ENCODE peak calls at places on chromosomes 12 and 14, in seven cellular contexts. S is heart right ventricle, J is left ventricle myocardium inferior, U is sigmoid colon, V is HCT116, G is astrocyte, H is body of pancreas. L is an unnamed sample.
A peak's percentile ranks its signal among the peaks of the same experiment; 100 is the strongest.

GRCh38 chr12:74185360-74185759 is 352.3 kb upstream of the ATXN7L3B start:
- DNase-seq in S (no peak), J (no peak), U (no peak), V (no peak), G (no peak), H (no peak), L (no peak)

GRCh38 chr12:11653215-11653753 is 3.8 kb downstream of the ETV6 start:
- DNase-seq in S (no peak), J (no peak), U (no peak), V (no peak), G (no peak), H (no peak), L (no peak)

GRCh38 chr14:91116913-91117588 is 3.2 kb downstream of the DGLUCY start:
- DNase-seq in S (no peak), J (no peak), U (no peak), V (no peak), G (peak; percentile 13), H (no peak), L (no peak)

GRCh38 chr14:73344304-73344703 is 107.0 kb downstream of the PAPLN start:
- DNase-seq in S (no peak), J (no peak), U (no peak), V (no peak), G (no peak), H (no peak), L (no peak)

GRCh38 chr14:77491056-77491455 is 7.6 kb downstream of the ISM2 start:
- DNase-seq in S (no peak), J (no peak), U (peak; percentile 12), V (no peak), G (no peak), H (no peak), L (no peak)

GRCh38 chr12:100986595-100987547 is 192.3 kb downstream of the ANO4 start:
- DNase-seq in S (no peak), J (no peak), U (no peak), V (no peak), G (peak; percentile 81), H (no peak), L (no peak)

GRCh38 chr14:73943083-73943482 is 6.8 kb downstream of the FAM161B start:
- DNase-seq in S (no peak), J (no peak), U (no peak), V (no peak), G (peak; percentile 3), H (no peak), L (no peak)

GRCh38 chr14:101556131-101556530 is 5.2 kb upstream of the DIO3 start:
- DNase-seq in S (no peak), J (no peak), U (no peak), V (no peak), G (no peak), H (no peak), L (peak; percentile 44)

GRCh38 chr14:102928412-102929348 is 6.2 kb downstream of the AMN start:
- DNase-seq in S (peak; percentile 63), J (peak; percentile 58), U (no peak), V (peak; percentile 52), G (peak; percentile 10), H (peak; percentile 66), L (peak; percentile 97)

GRCh38 chr12:44317651-44318126 is 481.8 kb downstream of the TMEM117 start:
- DNase-seq in S (no peak), J (no peak), U (no peak), V (peak; percentile 15), G (peak; percentile 18), H (no peak), L (no peak)

GRCh38 chr14:61493239-61493638 is 171.9 kb downstream of the PRKCH start:
- DNase-seq in S (no peak), J (no peak), U (no peak), V (no peak), G (peak; percentile 96), H (no peak), L (no peak)

GRCh38 chr12:88471641-88472040 is 108.6 kb downstream of the KITLG start:
- DNase-seq in S (no peak), J (no peak), U (peak; percentile 64), V (peak; percentile 45), G (peak; percentile 93), H (no peak), L (no peak)

GRCh38 chr12:100573499-100574261 is at the start of gene GAS2L3:
- DNase-seq in S (peak; percentile 91), J (peak; percentile 91), U (peak; percentile 92), V (peak; percentile 65), G (peak; percentile 66), H (peak; percentile 90), L (peak; percentile 94)

GRCh38 chr14:67541448-67542387 is 8.6 kb downstream of the PLEKHH1 start:
- DNase-seq in S (no peak), J (no peak), U (peak; percentile 30), V (no peak), G (no peak), H (peak; percentile 76), L (peak; percentile 86)

GRCh38 chr14:98093111-98093510 is 1178.9 kb downstream of the BCL11B start:
- DNase-seq in S (no peak), J (no peak), U (no peak), V (no peak), G (no peak), H (no peak), L (no peak)

GRCh38 chr12:74541074-74541473 is 3.4 kb downstream of the ATXN7L3B start:
- DNase-seq in S (no peak), J (no peak), U (no peak), V (no peak), G (no peak), H (no peak), L (no peak)

GRCh38 chr12:66693901-66694513 is 15.1 kb upstream of the GRIP1 start:
- DNase-seq in S (no peak), J (no peak), U (no peak), V (peak; percentile 52), G (peak; percentile 48), H (peak; percentile 19), L (no peak)

GRCh38 chr14:97625512-97625911 is 828.3 kb downstream of the VRK1 start:
- DNase-seq in S (no peak), J (no peak), U (no peak), V (no peak), G (no peak), H (no peak), L (no peak)

GRCh38 chr14:100402631-100403030 is 79.5 kb downstream of the SLC25A47 start:
- DNase-seq in S (no peak), J (no peak), U (no peak), V (no peak), G (no peak), H (no peak), L (no peak)

GRCh38 chr12:104627231-104627974 is 170.7 kb downstream of the CHST11 start:
- DNase-seq in S (no peak), J (no peak), U (no peak), V (no peak), G (no peak), H (no peak), L (no peak)
- H3K36me3 ChIP-seq in S (no peaks in the 10 kb centered on the region), J (no peaks in the 10 kb centered on the region), U (no peaks in the 10 kb centered on the region), V (no peaks in the 10 kb centered on the region), G (no peaks in the 10 kb centered on the region), H (no peaks in the 10 kb centered on the region), L (no peaks in the 10 kb centered on the region)

DNA sequence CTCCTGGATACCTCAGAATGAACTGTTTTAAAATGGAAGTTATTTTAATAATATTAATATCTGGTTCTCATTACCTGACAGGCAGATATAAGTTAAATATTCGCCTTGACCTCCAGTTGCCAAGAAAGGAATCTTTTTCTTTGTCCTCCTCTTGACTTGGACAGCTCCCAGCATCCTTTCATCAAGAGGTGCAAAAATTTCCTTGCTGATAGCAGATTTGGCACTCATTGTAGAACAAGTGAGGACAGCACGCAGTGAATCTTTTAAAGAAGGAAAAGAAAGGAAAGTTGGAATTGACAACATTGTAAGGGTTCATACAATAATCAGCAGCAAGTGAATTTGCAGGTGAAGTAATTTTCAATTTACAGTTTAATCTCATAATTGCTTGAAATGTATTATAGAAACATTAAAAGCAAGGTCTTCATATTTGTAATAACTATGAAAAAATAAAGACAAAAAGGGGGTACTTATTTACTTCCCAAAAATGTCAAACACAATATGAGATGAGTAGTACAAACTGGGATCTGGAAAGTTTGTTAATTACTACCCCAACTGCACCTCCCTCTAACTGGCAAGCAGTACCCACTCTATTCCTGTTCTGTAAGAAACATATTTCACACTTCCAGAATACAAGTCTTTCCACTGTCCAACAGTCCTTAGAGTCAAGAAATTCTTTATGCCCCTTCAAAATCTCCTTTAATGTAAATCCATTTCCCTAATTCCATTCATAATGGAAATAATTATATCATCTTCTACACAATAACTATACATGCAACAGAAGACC is 75.2 kb downstream of the STXBP6 start:
- DNase-seq in S (no peak), J (no peak), U (no peak), V (no peak), G (no peak), H (no peak), L (no peak)
- H3K4me3 ChIP-seq in S (no peak overlapping the region), J (peak overlapping the region; percentile 19), U (no peak overlapping the region), V (no peak overlapping the region), G (no peak overlapping the region), H (no peak overlapping the region), L (no peak overlapping the region)

DNA sequence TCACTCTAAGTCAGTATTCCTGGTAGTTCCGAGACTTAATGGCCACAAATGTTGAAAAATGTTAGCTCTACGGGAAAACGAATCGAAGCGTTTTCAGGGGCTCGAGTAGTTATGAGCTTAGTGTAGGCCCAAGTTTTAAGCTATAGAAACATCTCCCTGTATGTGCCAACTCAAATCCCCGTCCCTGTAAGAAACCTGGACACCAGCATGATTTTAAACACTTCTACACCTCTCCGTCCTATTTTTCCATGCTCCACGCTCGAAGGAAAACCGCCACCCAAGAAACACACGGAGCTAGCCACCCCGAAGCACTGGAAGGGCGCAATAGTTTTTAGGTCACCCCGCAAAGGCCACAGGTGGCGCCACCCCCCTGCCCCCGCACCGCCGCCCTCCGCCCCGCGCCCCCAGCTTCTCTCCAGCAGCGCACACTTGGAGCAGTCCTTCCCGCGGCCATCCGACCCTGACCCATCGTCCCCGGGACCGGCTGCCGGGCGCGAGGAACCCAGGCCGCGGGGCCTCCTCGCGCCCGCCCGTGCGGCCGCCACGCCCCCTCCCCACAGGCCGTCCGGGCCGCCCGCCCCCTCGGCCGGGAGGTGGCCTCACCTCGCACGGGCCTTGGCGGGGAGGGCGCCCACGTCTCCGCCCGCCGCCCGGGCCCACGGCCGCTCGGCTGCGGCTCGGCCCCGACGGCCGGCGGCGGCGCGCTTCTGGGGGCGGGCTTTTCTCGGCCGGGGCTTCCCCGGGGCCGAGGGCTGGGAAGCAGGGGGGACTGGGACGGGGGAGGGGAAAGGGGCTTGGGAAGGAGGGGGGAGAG is 519 bp downstream of the R3HDM2 start:
- DNase-seq in S (peak; percentile 55), J (peak; percentile 53), U (no peak), V (no peak), G (peak; percentile 26), H (no peak), L (peak; percentile 46)
- TF ChIP-seq CTCF in S (peak; percentile 35), J (peak; percentile 30), U (no peak), V (no peak), G (no peak), H (peak; percentile 8), L (no peak)

GRCh38 chr14:23090254-23090636 is 4.7 kb downstream of the ACIN1 start:
- DNase-seq in S (no peak), J (no peak), U (no peak), V (no peak), G (no peak), H (no peak), L (no peak)

GRCh38 chr14:23080474-23080873 is 14.5 kb downstream of the ACIN1 start:
- DNase-seq in S (no peak), J (no peak), U (no peak), V (no peak), G (no peak), H (no peak), L (no peak)

GRCh38 chr14:23089498-23090253 is 5.3 kb downstream of the ACIN1 start:
- DNase-seq in S (no peak), J (no peak), U (no peak), V (no peak), G (no peak), H (no peak), L (no peak)

GRCh38 chr14:23086565-23086964 is 8.4 kb downstream of the ACIN1 start:
- DNase-seq in S (no peak), J (no peak), U (no peak), V (no peak), G (no peak), H (no peak), L (no peak)

GRCh38 chr14:23085458-23085857 is 9.5 kb downstream of the ACIN1 start:
- DNase-seq in S (no peak), J (no peak), U (no peak), V (no peak), G (no peak), H (no peak), L (no peak)
- H3K36me3 ChIP-seq in S (no peaks in the 10 kb centered on the region), J (peaks cover 98% of the 10 kb centered on the region), U (peaks cover 100% of the 10 kb centered on the region), V (peaks cover 60% of the 10 kb centered on the region), G (peaks cover 56% of the 10 kb centered on the region), H (peaks cover 40% of the 10 kb centered on the region), L (peaks cover 14% of the 10 kb centered on the region)